ENCODE peak calls at places on chromosomes 7 and 10, in nine cellular contexts. E, L, F, T, Q, M, P, N and Z are unnamed samples.

GRCh38 chr10:133272301-133272963 is 4.2 kb downstream of the ADAM8 start:
- DNase-seq in E (no peak), M (no peak), N (no peak), Q (no peak), L (no peak), T (no peak), F (no peak), P (no peak), Z (no peak)

GRCh38 chr10:17668435-17669184 is 24.7 kb downstream of the STAM start:
- DNase-seq in P (no peak), L (no peak), T (no peak), M (no peak), N (no peak), Q (no peak), E (no peak), F (no peak), Z (no peak)

GRCh38 chr10:52491246-52492000 is 177.3 kb downstream of the DKK1 start:
- DNase-seq in L (no peak), E (no peak), N (no peak), F (no peak), T (peak; percentile 17), M (peak; percentile 53), Q (peak; percentile 22), P (no peak), Z (no peak)

GRCh38 chr7:137206770-137207169 is 136.8 kb downstream of the PTN start:
- DNase-seq in F (no peak), N (no peak), Q (no peak), M (no peak), L (no peak), T (no peak), P (no peak), E (no peak), Z (no peak)

GRCh38 chr7:84637568-84638338 is 443.2 kb upstream of the SEMA3A start:
- DNase-seq in M (peak; percentile 90), P (no peak), L (peak; percentile 74), F (no peak), T (peak; percentile 58), Q (peak; percentile 79), N (no peak), E (no peak), Z (no peak)

GRCh38 chr7:70669859-70670258 is 462.1 kb upstream of the GALNT17 start:
- DNase-seq in F (no peak), N (no peak), L (no peak), P (no peak), T (no peak), Q (no peak), M (no peak), E (no peak), Z (no peak)

GRCh38 chr7:144102041-144102440 is 7.3 kb upstream of the OR2A2 start:
- DNase-seq in N (no peak), M (no peak), T (no peak), F (no peak), P (no peak), E (no peak), L (no peak), Q (no peak), Z (no peak)

GRCh38 chr7:107180378-107180777 is 11.6 kb downstream of the HBP1 start:
- DNase-seq in L (no peak), T (peak; percentile 84), P (peak; percentile 52), Q (peak; percentile 91), F (peak; percentile 43), N (peak; percentile 54), M (peak; percentile 88), E (peak; percentile 50), Z (no peak)

GRCh38 chr7:98881561-98882315 is 3.4 kb downstream of the TRRAP start:
- DNase-seq in T (peak; percentile 39), Q (no peak), P (no peak), L (no peak), N (no peak), F (no peak), M (no peak), E (no peak), Z (no peak)

GRCh38 chr7:27640914-27641570 is 21.6 kb downstream of the HIBADH start:
- DNase-seq in N (no peak), E (peak; percentile 37), F (no peak), P (peak; percentile 37), T (peak; percentile 48), Q (peak; percentile 82), M (peak; percentile 49), L (no peak), Z (no peak)

GRCh38 chr10:46301721-46302479 is 15.1 kb downstream of the ANTXRL start:
- DNase-seq in Q (no peak), P (peak; percentile 8), F (no peak), M (no peak), E (peak; percentile 16), L (no peak), T (no peak), N (no peak), Z (no peak)

GRCh38 chr10:99881371-99881770 is 98.9 kb downstream of the ABCC2 start:
- DNase-seq in T (no peak), N (no peak), P (no peak), E (no peak), F (no peak), L (no peak), Q (no peak), M (no peak), Z (no peak)

GRCh38 chr10:52755297-52756062 is 17.1 kb downstream of the MBL2 start:
- DNase-seq in P (peak; percentile 31), N (peak; percentile 43), L (no peak), E (no peak), F (no peak), M (peak; percentile 70), Q (peak; percentile 85), T (peak; percentile 55), Z (no peak)

GRCh38 chr7:100602889-100603696 is 930 bp downstream of the PCOLCE start:
- DNase-seq in Q (peak; percentile 87), N (peak; percentile 71), T (no peak), F (no peak), E (no peak), L (peak; percentile 94), M (peak; percentile 82), P (peak; percentile 54), Z (no peak)

GRCh38 chr10:51176976-51177690 is 102.8 kb downstream of the PRKG1 start:
- DNase-seq in M (peak; percentile 77), F (no peak), E (no peak), L (no peak), N (no peak), Q (peak; percentile 81), P (no peak), T (no peak), Z (no peak)

GRCh38 chr7:94620703-94621118 is 35.2 kb downstream of the SGCE start:
- DNase-seq in F (no peak), L (no peak), Q (peak; percentile 95), E (peak; percentile 57), M (peak; percentile 91), N (peak; percentile 66), T (peak; percentile 99), P (peak; percentile 49), Z (peak; percentile 3)

GRCh38 chr7:74324499-74325229 is 35.5 kb downstream of the CLIP2 start:
- DNase-seq in P (peak; percentile 68), F (no peak), E (no peak), Q (no peak), T (no peak), N (no peak), M (no peak), L (no peak), Z (peak; percentile 62)
- H3K27ac ChIP-seq in P (peak overlapping the region; percentile 42), F (no peak overlapping the region), E (no peak overlapping the region), Q (no peak overlapping the region), T (no peak overlapping the region), N (no peak overlapping the region), M (no peak overlapping the region), L (no peak overlapping the region), Z (peak overlapping the region; percentile 75)

GRCh38 chr10:128421731-128422130 is 295.5 kb upstream of the MKI67 start:
- DNase-seq in E (no peak), T (no peak), Q (no peak), M (no peak), F (no peak), P (no peak), N (no peak), L (no peak), Z (no peak)

GRCh38 chr10:128422221-128422620 is 296.0 kb upstream of the MKI67 start:
- DNase-seq in N (no peak), L (no peak), E (no peak), M (no peak), F (no peak), P (no peak), Q (no peak), T (no peak), Z (no peak)

GRCh38 chr10:128420623-128421022 is 294.4 kb upstream of the MKI67 start:
- DNase-seq in T (no peak), F (no peak), N (no peak), L (no peak), Q (no peak), E (no peak), P (no peak), M (no peak), Z (no peak)

GRCh38 chr10:128419466-128420019 is 293.3 kb upstream of the MKI67 start:
- DNase-seq in E (no peak), T (no peak), N (no peak), F (no peak), Q (no peak), P (no peak), L (no peak), M (no peak), Z (no peak)

GRCh38 chr10:128422999-128423398 is 296.8 kb upstream of the MKI67 start:
- DNase-seq in Q (no peak), P (no peak), M (no peak), L (no peak), N (no peak), E (no peak), F (no peak), T (no peak), Z (no peak)
- H3K27ac ChIP-seq in Q (no peak overlapping the region), P (no peak overlapping the region), M (no peak overlapping the region), L (no peak overlapping the region), N (no peak overlapping the region), E (no peak overlapping the region), F (no peak overlapping the region), T (no peak overlapping the region), Z (no peak overlapping the region)

DNA sequence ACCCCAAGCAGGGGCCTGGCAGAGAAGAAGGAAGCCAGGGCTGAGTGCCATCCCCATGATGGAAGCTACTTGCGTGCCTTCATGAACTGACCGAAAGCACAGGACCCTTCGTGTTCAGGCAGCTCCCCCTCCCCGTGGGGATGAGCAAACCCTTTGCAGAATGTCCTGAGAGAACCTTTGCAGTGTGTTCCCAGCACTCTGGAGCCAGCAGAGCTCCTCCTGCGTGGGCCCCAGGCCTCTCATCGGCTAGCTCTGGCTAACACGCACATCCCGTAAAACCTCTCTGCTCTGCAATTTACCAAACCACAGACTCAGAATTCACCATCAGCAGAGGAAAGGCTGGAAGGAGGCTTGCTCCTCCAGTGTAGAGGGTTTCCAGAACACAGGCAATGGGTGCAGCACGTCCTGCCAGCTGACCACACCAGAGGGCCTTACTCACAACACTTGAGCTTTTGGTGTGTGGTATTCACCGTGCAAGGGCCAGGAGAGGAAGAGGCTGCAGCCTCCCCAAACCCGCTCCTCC is 3.1 kb downstream of the SH3PXD2A start:
- DNase-seq in Q (peak; percentile 83), L (no peak), T (no peak), M (peak; percentile 52), P (no peak), E (no peak), F (no peak), N (no peak), Z (no peak)
- H3K27ac ChIP-seq in Q (peak overlapping the region; percentile 87), L (no peak overlapping the region), T (peak overlapping the region; percentile 64), M (peak overlapping the region; percentile 18), P (no peak overlapping the region), E (peak overlapping the region; percentile 82), F (no peak overlapping the region), N (peak overlapping the region; percentile 35), Z (no peak overlapping the region)

DNA sequence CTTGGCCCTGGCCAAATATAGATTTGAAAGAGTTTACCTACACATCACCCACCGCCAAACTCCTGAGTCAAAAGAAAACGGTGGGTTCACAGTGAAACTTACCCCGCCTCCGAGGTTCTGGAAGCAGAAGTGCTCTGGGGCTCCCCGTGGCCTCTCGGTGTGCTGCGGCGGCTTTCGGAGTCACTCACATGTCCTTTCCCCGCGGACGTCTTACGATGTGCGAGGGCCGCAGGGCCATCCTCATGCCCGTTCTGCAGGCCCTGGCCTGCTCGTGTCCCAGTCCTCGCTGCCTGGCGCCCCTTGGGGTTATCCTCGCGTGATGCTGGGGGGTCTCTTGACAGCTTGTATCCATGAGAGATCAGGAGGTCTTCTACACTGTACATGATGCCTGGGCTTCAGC is 12.0 kb downstream of the JCAD start:
- DNase-seq in N (no peak), P (no peak), T (no peak), Q (no peak), M (no peak), E (no peak), L (no peak), F (no peak), Z (no peak)
- H3K27ac ChIP-seq in N (no peak overlapping the region), P (no peak overlapping the region), T (no peak overlapping the region), Q (no peak overlapping the region), M (no peak overlapping the region), E (no peak overlapping the region), L (no peak overlapping the region), F (no peak overlapping the region), Z (no peak overlapping the region)